ENCODE peak calls at places on chromosomes 2 and 18, in four cellular contexts. Q is naive B cell, Z is cardiac muscle cell, V is endodermal cell. S is an unnamed sample.

GRCh38 chr2:23083963-23084362 is 301.0 kb upstream of the KLHL29 start:
- DNase-seq in Z (no peak), Q (no peak), V (no peak), S (no peak)

GRCh38 chr2:70936979-70937811 is 1.5 kb downstream of the ATP6V1B1 start:
- DNase-seq in Q (no peak), Z (no peak), V (peak; percentile 61), S (no peak)

GRCh38 chr18:75218524-75218923 is 7.9 kb downstream of the TSHZ1 start:
- DNase-seq in V (no peak), Q (no peak), Z (no peak), S (no peak)

GRCh38 chr2:118865106-118865505 is 17.7 kb upstream of the EN1 start:
- DNase-seq in Q (no peak), V (peak; percentile 85), Z (peak; percentile 71), S (peak; percentile 43)

GRCh38 chr2:56715670-56716069 is 531.9 kb downstream of the CCDC85A start:
- DNase-seq in V (no peak), Q (no peak), Z (no peak), S (no peak)

GRCh38 chr2:240964854-240965295 is 33.5 kb upstream of the SNED1 start:
- DNase-seq in V (no peak), Q (no peak), Z (no peak), S (no peak)

GRCh38 chr18:12384261-12384660 is 7.2 kb upstream of the AFG3L2 start:
- DNase-seq in Q (no peak), V (no peak), Z (no peak), S (no peak)

GRCh38 chr2:176392125-176392704 is 123.0 kb downstream of the MTX2 start:
- DNase-seq in V (no peak), Q (no peak), Z (peak; percentile 27), S (no peak)

GRCh38 chr18:51339866-51340265 is 142.4 kb upstream of the MEX3C start:
- DNase-seq in Q (no peak), V (no peak), Z (peak; percentile 58), S (peak; percentile 59)

GRCh38 chr2:79355569-79355968 is 157.3 kb upstream of the CTNNA2 start:
- DNase-seq in Q (no peak), Z (no peak), V (no peak), S (no peak)

GRCh38 chr2:23653326-23653725 is 268.3 kb downstream of the KLHL29 start:
- DNase-seq in Q (no peak), Z (no peak), V (no peak), S (no peak)

GRCh38 chr2:102510791-102511575 is 38.0 kb downstream of the SLC9A4 start:
- DNase-seq in Z (no peak), V (no peak), Q (no peak), S (no peak)

GRCh38 chr2:127661949-127662510 is 13.3 kb downstream of the LIMS2 start:
- DNase-seq in V (peak; percentile 50), Q (no peak), Z (no peak), S (no peak)

GRCh38 chr2:7632420-7632819 is 715.2 kb downstream of the RNF144A start:
- DNase-seq in V (no peak), Q (no peak), Z (no peak), S (no peak)

GRCh38 chr2:240463274-240463865 is 27.9 kb downstream of the GPC1 start:
- DNase-seq in V (peak; percentile 42), Q (no peak), Z (no peak), S (no peak)

GRCh38 chr2:54899576-54900200 is 150.6 kb downstream of the RTN4 start:
- DNase-seq in Q (no peak), V (no peak), Z (peak; percentile 76), S (peak; percentile 45)

GRCh38 chr2:161415467-161416293 is 417 bp upstream of the TBR1 start:
- DNase-seq in Q (no peak), Z (no peak), V (peak; percentile 58), S (no peak)

GRCh38 chr18:6728809-6729246 is 688 bp upstream of the ARHGAP28 start:
- DNase-seq in Q (no peak), Z (no peak), V (no peak), S (peak; percentile 86)

GRCh38 chr2:172674034-172674967 is 61.3 kb upstream of the RAPGEF4 start:
- DNase-seq in Q (no peak), Z (peak; percentile 62), V (peak; percentile 90), S (no peak)

GRCh38 chr2:176188218-176188968 is at the start of gene HOXD1:
- DNase-seq in V (peak; percentile 92), Z (no peak), Q (no peak), S (no peak)

GRCh38 chr2:95389256-95390119 is 13.0 kb upstream of the FAHD2A start:
- DNase-seq in Z (peak; percentile 79), Q (peak; percentile 19), V (peak; percentile 92), S (peak; percentile 27)

GRCh38 chr2:178449700-178450573 is 1.0 kb downstream of the PRKRA start:
- DNase-seq in Q (peak; percentile 80), Z (peak; percentile 8), V (no peak), S (no peak)

GRCh38 chr18:61589053-61589723 is 256.0 kb downstream of the CDH20 start:
- DNase-seq in Q (no peak), V (no peak), Z (no peak), S (no peak)

S was measured in astrocyte of the cerebellum.